ENCODE peak calls at places on chromosomes 16 and 17, in seven cellular contexts. U is NCI-H226; W is effector memory CD4-positive, alpha-beta T cell; J is lung; Z is AG09309; C is non-pigmented ciliary epithelial cell; T is glomerular endothelial cell. N is an unnamed sample.

GRCh38 chr17:28406478-28406824 is 439 bp upstream of the SLC46A1 start:
- DNase-seq in W (no peak), J (no peak), Z (no peak), C (no peak), T (no peak), U (no peak), N (peak; percentile 18)

GRCh38 chr17:52306314-52306713 is 147.8 kb upstream of the CA10 start:
- DNase-seq in U (no peak), J (no peak), Z (no peak), C (no peak), T (no peak), W (no peak), N (no peak)

GRCh38 chr16:47143677-47144558 is at the start of gene NETO2:
- DNase-seq in U (peak; percentile 16), J (peak; percentile 35), T (no peak), C (no peak), W (peak; percentile 61), Z (no peak), N (peak; percentile 50)

GRCh38 chr17:82750241-82750905 is 1.5 kb upstream of the TBCD start:
- DNase-seq in W (no peak), U (no peak), J (no peak), T (no peak), C (no peak), Z (no peak), N (no peak)

GRCh38 chr17:2094891-2095535 is 40.1 kb downstream of the HIC1 start:
- DNase-seq in J (peak; percentile 78), C (no peak), Z (no peak), T (no peak), W (no peak), U (no peak), N (peak; percentile 45)

GRCh38 chr16:67707790-67708189 is 11.3 kb downstream of the GFOD2 start:
- DNase-seq in Z (no peak), T (no peak), W (no peak), U (no peak), J (no peak), C (no peak), N (no peak)

GRCh38 chr17:11564483-11565380 is 33.5 kb upstream of the DNAH9 start:
- DNase-seq in T (no peak), W (no peak), U (no peak), J (no peak), Z (no peak), C (no peak), N (peak; percentile 72)

GRCh38 chr16:67775273-67775672 is 31.1 kb downstream of the RANBP10 start:
- DNase-seq in J (no peak), T (no peak), Z (no peak), W (no peak), U (no peak), C (no peak), N (no peak)

GRCh38 chr17:72183194-72183685 is 62.4 kb downstream of the SOX9 start:
- DNase-seq in C (no peak), J (no peak), U (no peak), T (no peak), W (no peak), Z (no peak), N (no peak)

GRCh38 chr17:14301279-14301760 is 439 bp downstream of the HS3ST3B1 start:
- DNase-seq in U (no peak), Z (no peak), W (no peak), J (no peak), C (no peak), T (no peak), N (no peak)

GRCh38 chr16:528111-529011 is 849 bp downstream of the CAPN15 start:
- DNase-seq in Z (no peak), T (no peak), C (no peak), W (peak; percentile 24), U (peak; percentile 94), J (peak; percentile 47), N (no peak)

GRCh38 chr17:38728290-38728831 is 1.8 kb upstream of the CISD3 start:
- DNase-seq in T (no peak), W (peak; percentile 60), U (no peak), J (no peak), C (no peak), Z (no peak), N (no peak)

GRCh38 chr17:60311186-60311585 is 80.7 kb downstream of the USP32 start:
- DNase-seq in W (no peak), Z (no peak), J (no peak), T (no peak), C (no peak), U (no peak), N (no peak)